ENCODE peak calls at places on chromosomes 5 and 9, in five cellular contexts. D is DMS153; Y is activated CD8-positive, alpha-beta memory T cell treated with anti-CD3 and anti-CD28 coated beads for 48 hours; L is stimulated activated CD4-positive, alpha-beta T cell treated with anti-CD3 and anti-CD28 coated beads, Interleukin-1b, Interleukin-23, amount 100 ng/mL, for 1 hour; R is GM04503. U is an unnamed sample.

GRCh38 chr5:157476699-157477408 is 16.8 kb downstream of the NIPAL4 start:
- DNase-seq in Y (no peak), L (no peak), R (no peak), D (peak; percentile 31), U (no peak)

GRCh38 chr5:172881691-172882370 is 47.8 kb downstream of the ERGIC1 start:
- DNase-seq in Y (no peak), R (no peak), D (no peak), L (no peak), U (no peak)

GRCh38 chr9:124735121-124735520 is 36.0 kb downstream of the NR6A1 start:
- DNase-seq in R (peak; percentile 62), L (no peak), D (no peak), Y (no peak), U (no peak)

GRCh38 chr5:105922574-105922973 is 1748.2 kb downstream of the EFNA5 start:
- DNase-seq in D (no peak), L (no peak), R (no peak), Y (no peak), U (no peak)

GRCh38 chr5:168708301-168708695 is 129.1 kb upstream of the PANK3 start:
- DNase-seq in L (no peak), D (no peak), R (no peak), Y (no peak), U (no peak)

GRCh38 chr5:14996997-14997396 is 125.4 kb upstream of the ANKH start:
- DNase-seq in Y (no peak), D (no peak), L (no peak), R (no peak), U (no peak)

GRCh38 chr9:5375790-5376477 is 36.3 kb upstream of the RLN1 start:
- DNase-seq in L (no peak), D (no peak), R (no peak), Y (no peak), U (no peak)

GRCh38 chr9:129183495-129184308 is 5.6 kb upstream of the IER5L start:
- DNase-seq in R (no peak), L (no peak), Y (no peak), D (no peak), U (no peak)

GRCh38 chr9:88875394-88875793 is 115.9 kb upstream of the S1PR3 start:
- DNase-seq in L (no peak), R (no peak), D (no peak), Y (no peak), U (no peak)

GRCh38 chr9:21569721-21570120 is 87.6 kb upstream of the IFNE start:
- DNase-seq in Y (no peak), L (no peak), D (no peak), R (no peak), U (no peak)

GRCh38 chr5:129506092-129506491 is 46.0 kb downstream of the ADAMTS19 start:
- DNase-seq in Y (no peak), L (no peak), D (no peak), R (no peak), U (no peak)

GRCh38 chr5:58629190-58630159 is 46.6 kb downstream of the RAB3C start:
- DNase-seq in Y (no peak), D (no peak), L (no peak), R (no peak), U (no peak)

GRCh38 chr9:111605041-111605559 is 5.7 kb upstream of the PTGR1 start:
- DNase-seq in Y (no peak), L (no peak), R (no peak), D (no peak), U (no peak)

GRCh38 chr9:112648624-112649023 is 69.3 kb downstream of the INIP start:
- DNase-seq in D (no peak), R (no peak), L (no peak), Y (no peak), U (no peak)

GRCh38 chr5:93600409-93601052 is 17.5 kb downstream of the NR2F1 start:
- DNase-seq in L (no peak), D (no peak), Y (no peak), R (no peak), U (no peak)

GRCh38 chr5:58849995-58850667 is 267.3 kb downstream of the RAB3C start:
- DNase-seq in Y (no peak), R (no peak), D (no peak), L (no peak), U (peak; percentile 45)

GRCh38 chr5:73498057-73498992 is at the start of gene BTF3:
- DNase-seq in R (peak; percentile 89), L (peak; percentile 77), Y (peak; percentile 90), D (peak; percentile 87), U (peak; percentile 87)

GRCh38 chr9:91483189-91483691 is 59.6 kb upstream of the NFIL3 start:
- DNase-seq in D (no peak), L (no peak), R (peak; percentile 47), Y (no peak), U (no peak)

GRCh38 chr5:2223303-2223702 is 340.6 kb upstream of the IRX4 start:
- DNase-seq in D (peak; percentile 91), Y (no peak), L (no peak), R (no peak), U (no peak)

GRCh38 chr5:50969207-50970145 is 303.0 kb downstream of the PARP8 start:
- DNase-seq in L (no peak), Y (no peak), R (no peak), D (no peak), U (peak; percentile 51)

GRCh38 chr9:137428841-137429545 is 5.8 kb downstream of the NOXA1 start:
- DNase-seq in R (no peak), Y (no peak), D (no peak), L (no peak), U (peak; percentile 10)

GRCh38 chr5:111722016-111722591 is 34.9 kb downstream of the NREP start:
- DNase-seq in L (no peak), Y (no peak), D (no peak), R (no peak), U (no peak)